ENCODE peak calls at places on chromosomes 3 and 15, in nine cellular contexts. X is activated T-helper 1 cell treated with Interleukin-2 at 50 U/mL for 16 hours; O is omental fat pad; M is H7; H is prostate gland; W is cardiac fibroblast; V is iPS DF 6.9; D is NCI-H82; S is stimulated activated CD4-positive, alpha-beta T cell treated with anti-CD3 and anti-CD28 coated beads, TNF-alpha, amount 100 ng/mL, for 4 hours. Y is an unnamed sample.

GRCh38 chr3:115146032-115146417 is 1.1 kb downstream of the ZBTB20 start:
- DNase-seq in X (peak; percentile 5), O (no peak), M (peak; percentile 19), H (peak; percentile 39), W (peak; percentile 76), V (no peak), D (peak; percentile 95), S (no peak), Y (no peak)

GRCh38 chr3:52346623-52347530 is 30.8 kb downstream of the DNAH1 start:
- DNase-seq in X (no peak), O (no peak), M (no peak), H (no peak), W (peak; percentile 65), V (no peak), D (no peak), S (no peak), Y (no peak)

GRCh38 chr15:92578096-92578835 is 77.3 kb downstream of the FAM174B start:
- DNase-seq in X (no peak), O (no peak), M (no peak), H (no peak), W (no peak), V (no peak), D (no peak), S (no peak), Y (no peak)

GRCh38 chr3:33047842-33048834 is 48.8 kb downstream of the GLB1 start:
- DNase-seq in X (peak; percentile 35), O (no peak), M (no peak), H (no peak), W (no peak), V (no peak), D (no peak), S (peak; percentile 34), Y (no peak)

GRCh38 chr15:83435202-83435601 is 11.9 kb upstream of the SH3GL3 start:
- DNase-seq in X (no peak), O (no peak), M (no peak), H (no peak), W (no peak), V (no peak), D (no peak), S (no peak), Y (no peak)

GRCh38 chr15:45118131-45118588 is 4.0 kb downstream of the DUOXA2 start:
- DNase-seq in X (peak; percentile 67), O (peak; percentile 63), M (peak; percentile 95), H (peak; percentile 89), W (peak; percentile 92), V (peak; percentile 85), D (peak; percentile 95), S (peak; percentile 65), Y (peak; percentile 71)

GRCh38 chr3:13483286-13483685 is 3.2 kb downstream of the HDAC11 start:
- DNase-seq in X (no peak), O (no peak), M (no peak), H (no peak), W (no peak), V (no peak), D (no peak), S (no peak), Y (no peak)

GRCh38 chr15:34914316-34914715 is 55.2 kb downstream of the AQR start:
- DNase-seq in X (no peak), O (no peak), M (no peak), H (no peak), W (no peak), V (no peak), D (no peak), S (no peak), Y (no peak)

GRCh38 chr15:72086920-72087648 is 30.9 kb downstream of the MYO9A start:
- DNase-seq in X (no peak), O (no peak), M (no peak), H (no peak), W (no peak), V (no peak), D (no peak), S (no peak), Y (no peak)

GRCh38 chr15:95024388-95024787 is 793.0 kb downstream of the MCTP2 start:
- DNase-seq in X (no peak), O (no peak), M (peak; percentile 14), H (no peak), W (peak; percentile 59), V (no peak), D (peak; percentile 49), S (no peak), Y (no peak)

Y was measured in activated B cell treated with CpG ODN at 0.5 μM for 24 hours.